ENCODE peak calls at places on chromosomes 11 and 22, in four cellular contexts. O is naive thymus-derived CD8-positive, alpha-beta T cell; E is T-helper 2 cell; L is cardiac muscle cell. Q is an unnamed sample.

GRCh38 chr11:64248578-64248977 is 1.8 kb upstream of the PPP1R14B start:
- DNase-seq in O (no peak), E (no peak), L (no peak), Q (no peak)

GRCh38 chr11:78594814-78595213 is 20.1 kb upstream of the NARS2 start:
- DNase-seq in O (no peak), E (no peak), L (no peak), Q (no peak)

GRCh38 chr22:39236321-39237275 is 8.2 kb downstream of the PDGFB start:
- DNase-seq in O (peak), E (no peak), L (peak), Q (peak)

GRCh38 chr11:34044664-34045485 is 6.7 kb upstream of the CAPRIN1 start:
- DNase-seq in O (no peak), E (no peak), L (no peak), Q (no peak)

GRCh38 chr11:10534331-10534730 is 6.7 kb downstream of the RNF141 start:
- DNase-seq in O (no peak), E (no peak), L (no peak), Q (no peak)

GRCh38 chr11:99489561-99489960 is 468.8 kb downstream of the CNTN5 start:
- DNase-seq in O (no peak), E (no peak), L (no peak), Q (no peak)

GRCh38 chr11:2194877-2195755 is 23.5 kb upstream of the TH start:
- DNase-seq in O (peak), E (no peak), L (peak), Q (peak)

GRCh38 chr11:65298655-65299179 is 15.9 kb upstream of the CDC42EP2 start:
- DNase-seq in O (no peak), E (no peak), L (peak), Q (no peak)

GRCh38 chr11:104898685-104899013 is 389 bp upstream of the CASP12 start:
- DNase-seq in O (no peak), E (no peak), L (no peak), Q (no peak)

GRCh38 chr22:21927174-21927823 is 25.3 kb downstream of the PPM1F start:
- DNase-seq in O (no peak), E (no peak), L (no peak), Q (no peak)

GRCh38 chr11:31936309-31936708 is 125.2 kb upstream of the PAX6 start:
- DNase-seq in O (no peak), E (no peak), L (no peak), Q (no peak)

GRCh38 chr22:38455530-38456271 is 702 bp upstream of the KCNJ4 start:
- DNase-seq in O (no peak), E (no peak), L (peak), Q (no peak)

GRCh38 chr11:15725246-15725645 is 610.5 kb downstream of the INSC start:
- DNase-seq in O (no peak), E (no peak), L (no peak), Q (no peak)

GRCh38 chr22:18122254-18122554 is 11.6 kb downstream of the TUBA8 start:
- DNase-seq in O (no peak), E (no peak), L (no peak), Q (no peak)

Q was measured in effector CD8-positive, alpha-beta T cell.